ENCODE peak calls at places on chromosome 1, in nine cellular contexts. One of them, this sample, is unnamed.

GRCh38 chr1:77273891-77274290 is 7.9 kb upstream of the AK5 start:
- DNase-seq in GM12864: no peak
- DNase-seq in effector memory CD4-positive, alpha-beta T cell: no peak
- DNase-seq in stomach: no peak
- DNase-seq in CD8-positive, alpha-beta memory T cell: no peak
- DNase-seq in endodermal cell: no peak
- DNase-seq in mucosa of descending colon: no peak
- DNase-seq in dorsolateral prefrontal cortex: no peak
- DNase-seq in fibroblast of mammary gland: peak; percentile 51
- DNase-seq in this sample: no peak

GRCh38 chr1:78286686-78287085 is 204.1 kb upstream of the PTGFR start:
- DNase-seq in endodermal cell: no peak
- DNase-seq in fibroblast of mammary gland: peak; percentile 82
- DNase-seq in mucosa of descending colon: no peak
- DNase-seq in CD8-positive, alpha-beta memory T cell: no peak
- DNase-seq in stomach: no peak
- DNase-seq in dorsolateral prefrontal cortex: no peak
- DNase-seq in effector memory CD4-positive, alpha-beta T cell: no peak
- DNase-seq in GM12864: no peak
- DNase-seq in this sample: no peak

GRCh38 chr1:209601809-209602657 is 18.5 kb downstream of the CAMK1G start:
- DNase-seq in GM12864: no peak
- DNase-seq in fibroblast of mammary gland: peak; percentile 56
- DNase-seq in mucosa of descending colon: no peak
- DNase-seq in endodermal cell: peak; percentile 68
- DNase-seq in stomach: peak; percentile 50
- DNase-seq in CD8-positive, alpha-beta memory T cell: no peak
- DNase-seq in dorsolateral prefrontal cortex: peak; percentile 60
- DNase-seq in effector memory CD4-positive, alpha-beta T cell: peak; percentile 6
- DNase-seq in this sample: no peak

GRCh38 chr1:36759355-36759754 is 275.0 kb downstream of the GRIK3 start:
- DNase-seq in GM12864: no peak
- DNase-seq in fibroblast of mammary gland: no peak
- DNase-seq in effector memory CD4-positive, alpha-beta T cell: no peak
- DNase-seq in stomach: no peak
- DNase-seq in CD8-positive, alpha-beta memory T cell: no peak
- DNase-seq in mucosa of descending colon: no peak
- DNase-seq in endodermal cell: peak; percentile 7
- DNase-seq in dorsolateral prefrontal cortex: no peak
- DNase-seq in this sample: no peak

GRCh38 chr1:205656236-205656635 is 24.1 kb downstream of the SLC45A3 start:
- DNase-seq in dorsolateral prefrontal cortex: no peak
- DNase-seq in fibroblast of mammary gland: peak; percentile 39
- DNase-seq in mucosa of descending colon: no peak
- DNase-seq in GM12864: no peak
- DNase-seq in stomach: no peak
- DNase-seq in endodermal cell: no peak
- DNase-seq in effector memory CD4-positive, alpha-beta T cell: no peak
- DNase-seq in CD8-positive, alpha-beta memory T cell: no peak
- DNase-seq in this sample: no peak

GRCh38 chr1:64743954-64744491 is 852 bp upstream of the RAVER2 start:
- DNase-seq in stomach: no peak
- DNase-seq in dorsolateral prefrontal cortex: no peak
- DNase-seq in fibroblast of mammary gland: peak; percentile 7
- DNase-seq in effector memory CD4-positive, alpha-beta T cell: no peak
- DNase-seq in CD8-positive, alpha-beta memory T cell: no peak
- DNase-seq in GM12864: no peak
- DNase-seq in endodermal cell: no peak
- DNase-seq in mucosa of descending colon: no peak
- DNase-seq in this sample: no peak

GRCh38 chr1:214401666-214402065 is 120.7 kb downstream of the SMYD2 start:
- DNase-seq in fibroblast of mammary gland: no peak
- DNase-seq in CD8-positive, alpha-beta memory T cell: no peak
- DNase-seq in endodermal cell: no peak
- DNase-seq in GM12864: no peak
- DNase-seq in mucosa of descending colon: no peak
- DNase-seq in effector memory CD4-positive, alpha-beta T cell: no peak
- DNase-seq in dorsolateral prefrontal cortex: no peak
- DNase-seq in stomach: no peak
- DNase-seq in this sample: no peak

GRCh38 chr1:8915446-8915845 is 30.2 kb upstream of the CA6 start:
- DNase-seq in fibroblast of mammary gland: no peak
- DNase-seq in CD8-positive, alpha-beta memory T cell: no peak
- DNase-seq in stomach: no peak
- DNase-seq in GM12864: no peak
- DNase-seq in effector memory CD4-positive, alpha-beta T cell: no peak
- DNase-seq in dorsolateral prefrontal cortex: no peak
- DNase-seq in mucosa of descending colon: no peak
- DNase-seq in endodermal cell: no peak
- DNase-seq in this sample: no peak

GRCh38 chr1:27405074-27405473 is 12.7 kb downstream of the GPR3 start:
- DNase-seq in CD8-positive, alpha-beta memory T cell: no peak
- DNase-seq in stomach: no peak
- DNase-seq in mucosa of descending colon: no peak
- DNase-seq in endodermal cell: peak; percentile 90
- DNase-seq in dorsolateral prefrontal cortex: no peak
- DNase-seq in fibroblast of mammary gland: peak; percentile 56
- DNase-seq in GM12864: no peak
- DNase-seq in effector memory CD4-positive, alpha-beta T cell: no peak
- DNase-seq in this sample: no peak

GRCh38 chr1:85142753-85143152 is 58.1 kb downstream of the SYDE2 start:
- DNase-seq in fibroblast of mammary gland: no peak
- DNase-seq in mucosa of descending colon: no peak
- DNase-seq in effector memory CD4-positive, alpha-beta T cell: no peak
- DNase-seq in stomach: no peak
- DNase-seq in GM12864: no peak
- DNase-seq in CD8-positive, alpha-beta memory T cell: no peak
- DNase-seq in endodermal cell: no peak
- DNase-seq in dorsolateral prefrontal cortex: no peak
- DNase-seq in this sample: no peak

GRCh38 chr1:161986328-161986727 is 37.3 kb downstream of the OLFML2B start:
- DNase-seq in CD8-positive, alpha-beta memory T cell: no peak
- DNase-seq in stomach: no peak
- DNase-seq in fibroblast of mammary gland: peak; percentile 16
- DNase-seq in effector memory CD4-positive, alpha-beta T cell: no peak
- DNase-seq in mucosa of descending colon: no peak
- DNase-seq in dorsolateral prefrontal cortex: peak; percentile 55
- DNase-seq in GM12864: no peak
- DNase-seq in endodermal cell: no peak
- DNase-seq in this sample: no peak

GRCh38 chr1:55038974-55039341 is 390 bp upstream of the PCSK9 start:
- DNase-seq in dorsolateral prefrontal cortex: no peak
- DNase-seq in endodermal cell: no peak
- DNase-seq in GM12864: no peak
- DNase-seq in fibroblast of mammary gland: no peak
- DNase-seq in stomach: no peak
- DNase-seq in mucosa of descending colon: no peak
- DNase-seq in effector memory CD4-positive, alpha-beta T cell: no peak
- DNase-seq in CD8-positive, alpha-beta memory T cell: no peak
- DNase-seq in this sample: no peak

GRCh38 chr1:55038552-55038838 is 853 bp upstream of the PCSK9 start:
- DNase-seq in GM12864: no peak
- DNase-seq in CD8-positive, alpha-beta memory T cell: no peak
- DNase-seq in mucosa of descending colon: no peak
- DNase-seq in dorsolateral prefrontal cortex: no peak
- DNase-seq in stomach: no peak
- DNase-seq in effector memory CD4-positive, alpha-beta T cell: no peak
- DNase-seq in endodermal cell: no peak
- DNase-seq in fibroblast of mammary gland: no peak
- DNase-seq in this sample: no peak

GRCh38 chr1:55040953-55041494 is 1.7 kb downstream of the PCSK9 start:
- DNase-seq in effector memory CD4-positive, alpha-beta T cell: no peak
- DNase-seq in stomach: no peak
- DNase-seq in GM12864: no peak
- DNase-seq in CD8-positive, alpha-beta memory T cell: no peak
- DNase-seq in dorsolateral prefrontal cortex: no peak
- DNase-seq in mucosa of descending colon: no peak
- DNase-seq in endodermal cell: peak; percentile 66
- DNase-seq in fibroblast of mammary gland: no peak
- DNase-seq in this sample: no peak

GRCh38 chr1:55040083-55040952 is 970 bp downstream of the PCSK9 start:
- DNase-seq in mucosa of descending colon: no peak
- DNase-seq in fibroblast of mammary gland: no peak
- DNase-seq in GM12864: no peak
- DNase-seq in endodermal cell: peak; percentile 68
- DNase-seq in dorsolateral prefrontal cortex: no peak
- DNase-seq in effector memory CD4-positive, alpha-beta T cell: no peak
- DNase-seq in CD8-positive, alpha-beta memory T cell: no peak
- DNase-seq in stomach: no peak
- DNase-seq in this sample: no peak

GRCh38 chr1:55039342-55040082 is at the start of gene PCSK9:
- DNase-seq in fibroblast of mammary gland: peak; percentile 66
- DNase-seq in CD8-positive, alpha-beta memory T cell: no peak
- DNase-seq in effector memory CD4-positive, alpha-beta T cell: no peak
- DNase-seq in GM12864: no peak
- DNase-seq in mucosa of descending colon: peak; percentile 70
- DNase-seq in endodermal cell: peak; percentile 90
- DNase-seq in dorsolateral prefrontal cortex: no peak
- DNase-seq in stomach: no peak
- DNase-seq in this sample: peak; percentile 77
- H3K4me3 ChIP-seq in fibroblast of mammary gland: peak within 1 kb of the TSS; percentile 61
- H3K4me3 ChIP-seq in CD8-positive, alpha-beta memory T cell: no peak within 1 kb of the TSS
- H3K4me3 ChIP-seq in effector memory CD4-positive, alpha-beta T cell: no peak within 1 kb of the TSS
- H3K4me3 ChIP-seq in GM12864: no peak within 1 kb of the TSS
- H3K4me3 ChIP-seq in mucosa of descending colon: no peak within 1 kb of the TSS
- H3K4me3 ChIP-seq in endodermal cell: peak within 1 kb of the TSS; percentile 72
- H3K4me3 ChIP-seq in dorsolateral prefrontal cortex: peak within 1 kb of the TSS; percentile 36
- H3K4me3 ChIP-seq in stomach: peak within 1 kb of the TSS; percentile 41
- H3K4me3 ChIP-seq in this sample: peak within 1 kb of the TSS; percentile 20

DNA sequence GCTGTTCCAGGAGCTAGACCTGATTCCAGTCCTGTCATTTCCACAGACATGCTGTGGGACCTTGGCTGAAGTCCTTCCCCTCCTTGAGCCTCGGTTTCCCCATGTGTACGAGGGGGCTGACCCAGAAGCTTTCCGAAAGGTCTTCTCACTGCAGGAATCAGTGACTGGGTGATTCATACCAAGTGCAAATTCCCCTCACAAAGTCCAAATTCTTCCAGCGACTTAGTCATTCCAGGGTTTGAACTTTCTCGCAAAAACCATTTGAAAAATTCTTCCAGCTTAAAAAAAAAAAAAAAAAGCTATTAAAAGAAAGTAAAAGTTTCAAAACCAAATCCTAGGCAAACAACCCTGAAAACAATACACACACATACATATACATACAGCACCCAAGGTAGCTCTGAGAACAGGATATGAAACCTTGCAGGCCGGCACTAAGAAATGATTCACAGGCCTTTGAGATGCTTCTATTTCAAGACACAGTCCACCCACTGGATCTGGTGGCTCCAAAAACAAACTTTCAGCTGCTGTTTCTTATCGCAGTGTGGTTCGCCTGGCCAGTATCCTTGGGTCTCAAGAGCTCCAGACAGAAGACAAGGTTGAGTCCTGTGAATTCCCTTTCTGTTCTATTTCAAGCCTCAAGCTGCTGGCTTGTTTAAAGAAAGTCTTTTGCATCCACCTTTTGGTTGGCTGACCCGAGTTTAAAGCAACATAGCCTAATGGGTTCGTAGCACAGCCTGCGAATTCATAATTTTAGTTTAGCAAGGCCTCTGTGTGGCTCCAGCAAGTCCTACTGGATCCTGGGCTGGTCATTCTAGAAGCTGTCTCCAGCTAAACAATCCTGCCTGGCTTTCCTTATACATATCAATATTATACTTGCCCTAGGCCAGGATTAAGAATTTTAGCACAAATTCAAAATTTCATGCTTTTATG is 18.0 kb upstream of the ID3 start:
- DNase-seq in effector memory CD4-positive, alpha-beta T cell: no peak
- DNase-seq in stomach: no peak
- DNase-seq in CD8-positive, alpha-beta memory T cell: no peak
- DNase-seq in dorsolateral prefrontal cortex: peak; percentile 57
- DNase-seq in endodermal cell: no peak
- DNase-seq in mucosa of descending colon: no peak
- DNase-seq in GM12864: peak; percentile 92
- DNase-seq in fibroblast of mammary gland: peak; percentile 86
- DNase-seq in this sample: no peak
- H3K4me3 ChIP-seq in effector memory CD4-positive, alpha-beta T cell: no peak overlapping the region
- H3K4me3 ChIP-seq in stomach: no peak overlapping the region
- H3K4me3 ChIP-seq in CD8-positive, alpha-beta memory T cell: no peak overlapping the region
- H3K4me3 ChIP-seq in dorsolateral prefrontal cortex: peak overlapping the region; percentile 15
- H3K4me3 ChIP-seq in endodermal cell: no peak overlapping the region
- H3K4me3 ChIP-seq in mucosa of descending colon: no peak overlapping the region
- H3K4me3 ChIP-seq in GM12864: peak overlapping the region; percentile 31
- H3K4me3 ChIP-seq in fibroblast of mammary gland: no peak overlapping the region
- H3K4me3 ChIP-seq in this sample: no peak overlapping the region

DNA sequence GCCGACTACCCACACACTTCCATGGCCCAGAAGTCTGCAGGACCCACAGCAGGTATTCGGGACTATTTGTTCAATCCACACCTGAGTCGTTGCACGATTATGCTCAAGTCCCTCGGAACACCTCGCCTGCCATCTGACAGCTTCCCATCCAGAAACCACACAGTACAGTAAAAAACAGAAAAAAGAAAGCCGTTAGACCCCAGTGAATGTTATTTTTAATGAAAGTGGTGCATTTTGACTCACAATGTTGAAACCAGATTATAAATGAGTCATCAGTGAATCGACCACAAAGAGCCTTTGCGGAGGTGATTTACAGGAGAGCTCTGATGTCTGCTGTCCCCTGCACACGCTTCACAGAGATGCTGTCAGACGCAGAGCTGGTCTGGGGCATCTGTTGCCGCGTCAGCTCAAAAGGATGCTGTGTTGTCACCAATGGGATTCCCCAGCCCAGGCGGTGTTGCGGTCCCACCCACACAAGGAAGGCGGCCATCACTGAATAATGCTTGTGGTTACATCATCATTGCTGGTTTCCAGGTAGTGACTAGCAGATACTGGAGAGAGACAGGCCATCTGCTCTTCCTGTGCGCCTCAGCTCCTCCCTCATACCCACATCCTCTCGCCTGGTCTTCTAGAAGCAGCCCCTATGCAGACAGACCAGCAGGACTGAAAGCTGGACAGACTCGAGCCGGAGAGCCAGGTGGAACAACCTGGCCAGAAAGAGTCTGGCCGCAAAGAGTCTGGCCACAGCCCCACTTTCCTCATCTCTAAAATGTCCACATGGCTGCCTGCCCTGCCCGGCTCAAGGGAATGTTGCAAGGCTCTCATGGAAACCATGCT is 116.8 kb downstream of the TOMM20 start:
- DNase-seq in endodermal cell: peak; percentile 44
- DNase-seq in mucosa of descending colon: peak; percentile 91
- DNase-seq in effector memory CD4-positive, alpha-beta T cell: peak; percentile 92
- DNase-seq in CD8-positive, alpha-beta memory T cell: peak; percentile 92
- DNase-seq in dorsolateral prefrontal cortex: peak; percentile 66
- DNase-seq in stomach: peak; percentile 64
- DNase-seq in GM12864: peak; percentile 99
- DNase-seq in fibroblast of mammary gland: peak; percentile 100
- DNase-seq in this sample: peak; percentile 66
- H3K4me3 ChIP-seq in endodermal cell: no peak overlapping the region
- H3K4me3 ChIP-seq in mucosa of descending colon: no peak overlapping the region
- H3K4me3 ChIP-seq in effector memory CD4-positive, alpha-beta T cell: peak overlapping the region; percentile 16
- H3K4me3 ChIP-seq in CD8-positive, alpha-beta memory T cell: peak overlapping the region; percentile 60
- H3K4me3 ChIP-seq in dorsolateral prefrontal cortex: no peak overlapping the region
- H3K4me3 ChIP-seq in stomach: no peak overlapping the region
- H3K4me3 ChIP-seq in GM12864: no peak overlapping the region
- H3K4me3 ChIP-seq in fibroblast of mammary gland: no peak overlapping the region
- H3K4me3 ChIP-seq in this sample: no peak overlapping the region

DNA sequence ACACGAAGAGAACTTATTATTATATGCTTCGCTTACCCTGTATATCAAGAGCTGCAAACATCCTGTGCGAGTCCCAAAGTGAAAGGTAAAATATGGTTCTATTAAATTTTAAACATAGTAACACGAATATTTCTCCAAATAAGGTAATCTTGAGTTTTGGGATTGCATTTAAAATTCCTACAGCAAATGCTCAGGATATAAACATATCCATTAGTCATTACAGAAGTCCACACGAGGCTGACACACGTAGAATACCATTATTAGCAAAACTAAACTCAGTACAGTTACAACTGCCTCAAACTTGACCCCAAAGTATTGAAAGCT is 282 bp upstream of the LYPLAL1 start:
- DNase-seq in dorsolateral prefrontal cortex: no peak
- DNase-seq in mucosa of descending colon: no peak
- DNase-seq in fibroblast of mammary gland: no peak
- DNase-seq in effector memory CD4-positive, alpha-beta T cell: no peak
- DNase-seq in endodermal cell: no peak
- DNase-seq in CD8-positive, alpha-beta memory T cell: no peak
- DNase-seq in GM12864: no peak
- DNase-seq in stomach: no peak
- DNase-seq in this sample: no peak
- H3K4me3 ChIP-seq in dorsolateral prefrontal cortex: peak overlapping the region; percentile 88
- H3K4me3 ChIP-seq in mucosa of descending colon: peak overlapping the region; percentile 50
- H3K4me3 ChIP-seq in fibroblast of mammary gland: peak overlapping the region; percentile 16
- H3K4me3 ChIP-seq in effector memory CD4-positive, alpha-beta T cell: peak overlapping the region; percentile 72
- H3K4me3 ChIP-seq in endodermal cell: peak overlapping the region; percentile 83
- H3K4me3 ChIP-seq in CD8-positive, alpha-beta memory T cell: peak overlapping the region; percentile 71
- H3K4me3 ChIP-seq in GM12864: peak overlapping the region; percentile 78
- H3K4me3 ChIP-seq in stomach: peak overlapping the region; percentile 83
- H3K4me3 ChIP-seq in this sample: no peak overlapping the region

This sample was measured in lung.